ENCODE peak calls at places on chromosome 9, in five cellular contexts. One of them, this sample, is unnamed.

GRCh38 chr9:32928145-32928763 is 73.2 kb downstream of the APTX start:
- DNase-seq in MM.1S: no peak
- DNase-seq in mammary epithelial cell: peak
- DNase-seq in K562: no peak
- DNase-seq in fibroblast of lung: no peak
- DNase-seq in this sample: no peak

GRCh38 chr9:111481885-111482636 is 2.1 kb downstream of the ECPAS start:
- DNase-seq in K562: peak
- DNase-seq in MM.1S: no peak
- DNase-seq in mammary epithelial cell: peak
- DNase-seq in fibroblast of lung: peak
- DNase-seq in this sample: no peak

GRCh38 chr9:115625954-115626353 is 508.0 kb upstream of the TNC start:
- DNase-seq in fibroblast of lung: no peak
- DNase-seq in mammary epithelial cell: no peak
- DNase-seq in K562: no peak
- DNase-seq in MM.1S: no peak
- DNase-seq in this sample: no peak

GRCh38 chr9:130639866-130640555 is 24.4 kb upstream of the PRDM12 start:
- DNase-seq in mammary epithelial cell: no peak
- DNase-seq in MM.1S: no peak
- DNase-seq in fibroblast of lung: no peak
- DNase-seq in K562: no peak
- DNase-seq in this sample: no peak

GRCh38 chr9:85876628-85877027 is 64.3 kb upstream of the NAA35 start:
- DNase-seq in K562: no peak
- DNase-seq in mammary epithelial cell: no peak
- DNase-seq in MM.1S: no peak
- DNase-seq in fibroblast of lung: no peak
- DNase-seq in this sample: no peak

GRCh38 chr9:131417264-131418142 is 23.6 kb downstream of the PRRC2B start:
- DNase-seq in mammary epithelial cell: no peak
- DNase-seq in fibroblast of lung: no peak
- DNase-seq in MM.1S: no peak
- DNase-seq in K562: no peak
- DNase-seq in this sample: no peak

GRCh38 chr9:137798901-137799629 is 78.5 kb upstream of the CACNA1B start:
- DNase-seq in mammary epithelial cell: no peak
- DNase-seq in fibroblast of lung: no peak
- DNase-seq in K562: no peak
- DNase-seq in MM.1S: no peak
- DNase-seq in this sample: no peak

GRCh38 chr9:136093995-136094881 is 851 bp downstream of the NACC2 start:
- DNase-seq in fibroblast of lung: peak
- DNase-seq in MM.1S: no peak
- DNase-seq in mammary epithelial cell: peak
- DNase-seq in K562: peak
- DNase-seq in this sample: no peak

GRCh38 chr9:87147803-87148202 is 200.5 kb upstream of the GAS1 start:
- DNase-seq in K562: no peak
- DNase-seq in fibroblast of lung: no peak
- DNase-seq in mammary epithelial cell: no peak
- DNase-seq in MM.1S: no peak
- DNase-seq in this sample: no peak

GRCh38 chr9:4435197-4435596 is 55.1 kb upstream of the SLC1A1 start:
- DNase-seq in fibroblast of lung: peak
- DNase-seq in mammary epithelial cell: peak
- DNase-seq in MM.1S: no peak
- DNase-seq in K562: no peak
- DNase-seq in this sample: no peak

GRCh38 chr9:82797539-82797938 is 265.4 kb downstream of the RASEF start:
- DNase-seq in K562: no peak
- DNase-seq in fibroblast of lung: no peak
- DNase-seq in MM.1S: no peak
- DNase-seq in mammary epithelial cell: no peak
- DNase-seq in this sample: no peak

GRCh38 chr9:18855636-18856035 is 177.4 kb downstream of the SAXO1 start:
- DNase-seq in mammary epithelial cell: no peak
- DNase-seq in K562: no peak
- DNase-seq in fibroblast of lung: peak
- DNase-seq in MM.1S: no peak
- DNase-seq in this sample: no peak

GRCh38 chr9:82183181-82183860 is 194.7 kb downstream of the SPATA31D1 start:
- DNase-seq in MM.1S: peak
- DNase-seq in fibroblast of lung: no peak
- DNase-seq in K562: no peak
- DNase-seq in mammary epithelial cell: no peak
- DNase-seq in this sample: no peak

DNA sequence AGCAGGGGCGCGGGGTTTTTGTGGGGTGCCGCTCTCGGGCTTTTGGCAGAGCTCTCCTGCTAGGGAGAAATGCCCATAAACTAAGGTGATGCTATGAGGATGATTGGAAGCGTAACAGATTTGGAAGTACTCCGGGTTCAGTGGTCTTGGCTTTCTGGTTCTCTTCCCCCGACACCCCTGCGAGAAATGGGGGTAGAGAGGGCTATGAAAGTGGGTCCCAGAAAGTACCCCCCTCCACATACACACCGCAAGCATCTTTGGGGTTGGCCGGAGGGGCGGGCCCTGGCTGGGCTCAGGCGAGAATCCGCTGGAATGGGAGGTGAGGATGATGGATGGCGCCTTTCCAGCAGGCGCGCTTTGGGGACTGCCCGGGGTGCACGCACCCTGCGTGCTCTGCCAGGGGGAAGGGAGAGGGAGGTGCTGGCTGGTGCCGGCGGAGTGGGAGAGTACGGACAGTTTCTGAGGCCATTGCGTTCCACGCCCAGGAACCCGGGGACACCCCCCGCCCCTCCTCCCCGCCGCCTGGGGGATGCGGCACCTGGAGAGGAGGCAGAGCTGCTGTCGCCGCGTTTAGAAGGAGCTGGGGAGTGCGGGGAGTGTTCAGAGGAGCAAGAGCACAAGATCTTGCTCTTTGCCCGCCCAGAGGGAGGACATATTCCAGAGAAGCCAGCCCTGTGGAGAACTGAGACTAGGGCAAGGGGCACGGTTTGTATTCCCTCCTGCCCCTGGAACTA is 1.9 kb downstream of the PCSK5 start:
- DNase-seq in MM.1S: no peak
- DNase-seq in fibroblast of lung: peak
- DNase-seq in mammary epithelial cell: peak
- DNase-seq in K562: no peak
- DNase-seq in this sample: peak
- TF ChIP-seq EZH2 in MM.1S: no peak
- TF ChIP-seq EZH2 in fibroblast of lung: no peak
- TF ChIP-seq EZH2 in mammary epithelial cell: peak
- TF ChIP-seq EZH2 in K562: no peak
- TF ChIP-seq EZH2 in this sample: no peak

DNA sequence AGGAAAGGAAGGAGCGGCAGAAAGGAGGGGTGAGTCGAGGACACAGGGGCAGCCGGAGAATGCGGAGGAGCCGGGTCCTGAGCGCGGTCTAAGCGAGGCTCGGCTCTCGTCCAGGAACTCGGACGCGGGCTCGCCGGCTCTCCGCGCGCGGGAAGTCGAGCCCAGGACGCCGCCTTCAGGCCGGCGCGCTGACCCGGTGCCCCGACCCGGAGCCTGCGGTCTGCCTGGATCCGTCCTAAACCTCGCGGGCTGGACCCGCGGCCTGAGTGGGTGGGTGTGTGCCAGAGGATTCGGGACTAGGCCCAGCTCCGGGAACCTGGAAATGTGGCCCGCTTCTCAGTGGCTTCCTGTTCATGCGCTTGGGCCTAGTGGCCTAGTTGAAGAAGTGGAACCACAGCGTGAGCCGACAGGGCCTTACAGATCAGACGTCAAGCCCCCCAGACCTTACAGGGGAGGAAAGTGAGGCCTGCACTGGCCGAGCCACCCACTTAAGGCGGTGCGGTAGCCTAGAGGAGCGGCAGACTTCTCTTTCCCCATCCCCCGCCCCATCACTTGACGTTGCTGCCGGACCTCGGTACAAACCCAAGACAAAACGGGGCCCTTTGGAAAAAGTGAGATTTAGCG is 1.2 kb downstream of the CDKN2B-AS1 start:
- DNase-seq in K562: no peak
- DNase-seq in MM.1S: no peak
- DNase-seq in fibroblast of lung: peak
- DNase-seq in mammary epithelial cell: no peak
- DNase-seq in this sample: peak
- TF ChIP-seq EZH2 in K562: no peak
- TF ChIP-seq EZH2 in MM.1S: no peak
- TF ChIP-seq EZH2 in fibroblast of lung: no peak
- TF ChIP-seq EZH2 in mammary epithelial cell: no peak
- TF ChIP-seq EZH2 in this sample: no peak

DNA sequence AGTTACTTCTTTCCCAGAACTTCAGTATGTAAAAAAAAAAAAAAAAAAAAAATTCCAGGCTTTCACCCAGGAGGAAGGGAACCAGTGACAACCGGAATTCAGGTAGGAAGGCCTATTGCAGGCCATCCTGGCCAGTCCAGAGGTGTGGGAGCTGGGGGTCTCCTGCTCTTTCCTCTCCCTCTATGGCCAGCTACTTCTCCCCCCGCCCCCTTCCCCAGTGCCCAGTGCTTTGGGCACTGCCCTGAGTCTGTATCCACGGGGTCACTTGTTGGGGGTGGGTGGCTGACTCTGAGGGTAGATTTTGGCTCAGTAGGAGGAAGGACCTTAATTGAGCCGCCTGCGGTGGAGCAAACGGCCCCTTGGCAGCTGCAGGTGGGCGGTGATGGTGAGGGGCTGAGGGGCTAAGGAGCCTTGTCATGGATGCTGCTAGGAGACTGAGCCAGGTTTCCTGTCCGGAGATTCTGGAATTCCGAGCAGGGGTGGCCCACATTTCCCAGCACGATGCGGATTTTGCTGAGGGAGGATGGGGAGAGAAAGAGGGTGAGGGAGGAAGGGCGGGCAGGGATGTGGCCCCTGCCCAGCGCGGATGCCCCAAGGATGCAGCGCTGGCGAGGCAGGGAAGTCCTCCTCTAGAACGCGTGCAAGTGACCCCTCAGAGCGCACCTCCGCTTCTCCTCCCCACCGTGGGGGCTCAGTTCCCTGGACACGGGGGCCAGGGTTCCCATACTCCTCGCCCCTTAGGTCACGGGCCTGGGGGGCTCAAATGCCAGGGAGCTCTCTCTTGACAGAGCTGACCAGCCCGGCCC is 1.3 kb upstream of the PHF2 start:
- DNase-seq in mammary epithelial cell: no peak
- DNase-seq in MM.1S: no peak
- DNase-seq in K562: no peak
- DNase-seq in fibroblast of lung: no peak
- DNase-seq in this sample: no peak
- TF ChIP-seq EZH2 in mammary epithelial cell: no peak
- TF ChIP-seq EZH2 in MM.1S: no peak
- TF ChIP-seq EZH2 in K562: no peak
- TF ChIP-seq EZH2 in fibroblast of lung: no peak
- TF ChIP-seq EZH2 in this sample: no peak

GRCh38 chr9:128702445-128702948 is at the start of gene PKN3:
- DNase-seq in fibroblast of lung: peak
- DNase-seq in mammary epithelial cell: peak
- DNase-seq in K562: peak
- DNase-seq in MM.1S: peak
- DNase-seq in this sample: peak

GRCh38 chr9:128705051-128705965 is 3.0 kb downstream of the PKN3 start:
- DNase-seq in MM.1S: no peak
- DNase-seq in K562: no peak
- DNase-seq in fibroblast of lung: no peak
- DNase-seq in mammary epithelial cell: no peak
- DNase-seq in this sample: no peak

GRCh38 chr9:128703616-128704355 is 1.5 kb downstream of the PKN3 start:
- DNase-seq in fibroblast of lung: no peak
- DNase-seq in MM.1S: no peak
- DNase-seq in K562: peak
- DNase-seq in mammary epithelial cell: no peak
- DNase-seq in this sample: no peak

GRCh38 chr9:128704356-128704670 is 2.0 kb downstream of the PKN3 start:
- DNase-seq in fibroblast of lung: no peak
- DNase-seq in K562: no peak
- DNase-seq in mammary epithelial cell: no peak
- DNase-seq in MM.1S: no peak
- DNase-seq in this sample: no peak

GRCh38 chr9:128702949-128703615 is 779 bp downstream of the PKN3 start:
- DNase-seq in fibroblast of lung: no peak
- DNase-seq in K562: peak
- DNase-seq in MM.1S: no peak
- DNase-seq in mammary epithelial cell: no peak
- DNase-seq in this sample: peak
- TF ChIP-seq EZH2 in fibroblast of lung: no peak
- TF ChIP-seq EZH2 in K562: no peak
- TF ChIP-seq EZH2 in MM.1S: no peak
- TF ChIP-seq EZH2 in mammary epithelial cell: no peak
- TF ChIP-seq EZH2 in this sample: no peak